ENCODE peak calls at places on chromosomes 4 and X, in seven cellular contexts. T, V, H, W, D, B and I are unnamed samples.

GRCh38 chr4:11503166-11503565 is 74.5 kb upstream of the HS3ST1 start:
- DNase-seq in B (no peak), H (no peak), W (no peak), D (no peak), V (no peak), T (no peak), I (no peak)

GRCh38 chr4:168357941-168358340 is 39.4 kb upstream of the DDX60 start:
- DNase-seq in B (no peak), T (no peak), W (no peak), V (no peak), H (no peak), D (no peak), I (no peak)

GRCh38 chrX:15749642-15750610 is 11.9 kb downstream of the CA5B start:
- DNase-seq in W (peak; percentile 44), D (no peak), V (no peak), B (peak; percentile 20), T (no peak), H (no peak), I (no peak)

GRCh38 chrX:17046478-17047097 is 100.1 kb downstream of the REPS2 start:
- DNase-seq in W (no peak), D (peak; percentile 48), V (peak; percentile 64), T (peak; percentile 81), B (peak; percentile 33), H (peak; percentile 29), I (no peak)

GRCh38 chrX:78104447-78105176 is 564 bp downstream of the PGK1 start:
- DNase-seq in T (peak; percentile 59), V (no peak), D (no peak), W (peak; percentile 78), H (peak; percentile 35), B (peak; percentile 18), I (no peak)

GRCh38 chrX:66635360-66635759 is 3.5 kb downstream of the EDA2R start:
- DNase-seq in B (no peak), W (no peak), H (no peak), T (peak; percentile 86), V (no peak), D (no peak), I (no peak)

GRCh38 chr4:2667428-2667827 is 88.7 kb downstream of the TNIP2 start:
- DNase-seq in H (no peak), D (no peak), B (no peak), W (no peak), T (peak; percentile 34), V (no peak), I (no peak)

GRCh38 chr4:88792268-88792781 is 94.7 kb upstream of the NAP1L5 start:
- DNase-seq in W (no peak), V (no peak), D (no peak), B (no peak), H (peak; percentile 5), T (peak; percentile 94), I (no peak)

GRCh38 chrX:120269379-120270035 is 18.9 kb downstream of the ZBTB33 start:
- DNase-seq in V (no peak), H (no peak), D (no peak), T (peak; percentile 23), W (no peak), B (no peak), I (no peak)

GRCh38 chr4:82643994-82644730 is 82.4 kb upstream of the TMEM150C start:
- DNase-seq in T (peak; percentile 28), V (no peak), H (peak; percentile 5), B (no peak), W (no peak), D (no peak), I (no peak)

GRCh38 chrX:117713411-117713810 is 403.2 kb downstream of the KLHL13 start:
- DNase-seq in T (no peak), V (no peak), B (no peak), W (no peak), H (no peak), D (no peak), I (no peak)

GRCh38 chr4:185721949-185722316 is 90.1 kb downstream of the SORBS2 start:
- DNase-seq in B (no peak), W (no peak), V (no peak), D (no peak), H (no peak), T (peak; percentile 90), I (no peak)

GRCh38 chr4:4839471-4839810 is 20.0 kb upstream of the MSX1 start:
- DNase-seq in T (no peak), H (no peak), W (no peak), B (no peak), V (no peak), D (no peak), I (no peak)

GRCh38 chr4:44447563-44448504 is 775 bp downstream of the KCTD8 start:
- DNase-seq in D (peak; percentile 75), W (peak; percentile 43), V (peak; percentile 62), B (peak; percentile 45), T (peak; percentile 4), H (no peak), I (no peak)

GRCh38 chr4:109827672-109828071 is at the start of gene RRH:
- DNase-seq in W (no peak), V (no peak), T (no peak), H (no peak), B (no peak), D (no peak), I (no peak)

GRCh38 chr4:25568788-25569231 is 86.8 kb upstream of the SLC34A2 start:
- DNase-seq in W (no peak), D (no peak), B (no peak), T (no peak), H (no peak), V (no peak), I (no peak)

GRCh38 chr4:140078366-140078765 is 75.6 kb downstream of the MAML3 start:
- DNase-seq in H (no peak), B (no peak), W (no peak), V (no peak), D (no peak), T (peak; percentile 60), I (no peak)

GRCh38 chr4:70746179-70746839 is 24.5 kb downstream of the RUFY3 start:
- DNase-seq in D (no peak), B (no peak), H (no peak), V (no peak), T (peak; percentile 88), W (peak; percentile 54), I (no peak)

GRCh38 chrX:26845051-26845450 is 618.1 kb downstream of the PPP4R3C start:
- DNase-seq in H (no peak), W (no peak), D (no peak), B (no peak), V (no peak), T (peak; percentile 73), I (no peak)

GRCh38 chr4:83852085-83852451 is 316.2 kb downstream of the GPAT3 start:
- DNase-seq in H (peak; percentile 5), W (no peak), B (no peak), D (no peak), T (peak; percentile 61), V (no peak), I (no peak)

GRCh38 chr4:47705326-47705981 is 132.4 kb downstream of the CORIN start:
- DNase-seq in V (no peak), H (no peak), D (no peak), T (peak; percentile 78), B (peak; percentile 8), W (no peak), I (no peak)

GRCh38 chrX:11472381-11472780 is 179.2 kb downstream of the AMELX start:
- DNase-seq in T (no peak), V (no peak), H (no peak), B (no peak), W (no peak), D (no peak), I (no peak)

GRCh38 chr4:116361782-116362181 is 723.6 kb downstream of the TRAM1L1 start:
- DNase-seq in V (no peak), W (no peak), B (no peak), H (no peak), D (no peak), T (no peak), I (no peak)

GRCh38 chr4:186628058-186628711 is 72.8 kb upstream of the MTNR1A start:
- DNase-seq in W (no peak), T (no peak), V (no peak), B (no peak), D (no peak), H (no peak), I (no peak)

GRCh38 chr4:76339364-76339763 is 32.8 kb downstream of the STBD1 start:
- DNase-seq in H (no peak), D (no peak), B (no peak), V (no peak), W (no peak), T (no peak), I (no peak)

GRCh38 chr4:71188197-71188625 is 150.6 kb upstream of the SLC4A4 start:
- DNase-seq in W (no peak), H (no peak), T (no peak), B (no peak), V (no peak), D (no peak), I (no peak)

GRCh38 chr4:35151816-35152572 is 1092.3 kb downstream of the ARAP2 start:
- DNase-seq in D (no peak), V (no peak), T (no peak), B (peak; percentile 4), H (peak; percentile 3), W (no peak), I (no peak)

GRCh38 chrX:20481632-20482031 is 214.9 kb upstream of the RPS6KA3 start:
- DNase-seq in H (no peak), V (no peak), D (no peak), B (no peak), W (no peak), T (no peak), I (no peak)

GRCh38 chr4:7412586-7412975 is 22.1 kb downstream of the PSAPL1 start:
- DNase-seq in T (no peak), H (no peak), V (no peak), B (no peak), D (peak; percentile 21), W (no peak), I (no peak)

GRCh38 chr4:164753873-164754488 is at the start of gene SMIM31:
- DNase-seq in D (no peak), W (no peak), H (no peak), V (no peak), B (no peak), T (no peak), I (no peak)

GRCh38 chr4:164748375-164748774 is 5.6 kb upstream of the SMIM31 start:
- DNase-seq in H (no peak), B (peak; percentile 59), W (no peak), D (no peak), V (no peak), T (peak; percentile 49), I (no peak)
- TF ChIP-seq CTCF in H (peak; percentile 45), B (no peak), W (peak; percentile 28), D (peak; percentile 63), V (peak; percentile 78), T (peak; percentile 41), I (no peak)

GRCh38 chr4:153345011-153345981 is 808 bp downstream of the MND1 start:
- DNase-seq in D (no peak), H (peak; percentile 17), T (peak; percentile 55), B (peak; percentile 58), V (peak; percentile 47), W (peak; percentile 53), I (no peak)
- TF ChIP-seq CTCF in D (no peak), H (no peak), T (no peak), B (no peak), V (no peak), W (no peak), I (no peak)

GRCh38 chrX:150050387-150050786 is 112.1 kb upstream of the EOLA2 start:
- DNase-seq in B (no peak), H (no peak), T (no peak), D (no peak), W (no peak), V (no peak), I (no peak)
- TF ChIP-seq CTCF in B (no peak), H (no peak), T (no peak), D (no peak), W (no peak), V (no peak), I (no peak)

GRCh38 chr4:15197005-15197404 is 194.7 kb downstream of the CPEB2 start:
- DNase-seq in T (peak; percentile 85), V (no peak), B (no peak), H (peak; percentile 10), W (no peak), D (no peak), I (no peak)
- TF ChIP-seq CTCF in T (peak; percentile 75), V (no peak), B (no peak), H (peak; percentile 11), W (peak; percentile 6), D (peak; percentile 28), I (no peak)